ENCODE peak calls at places on chromosome 22, in nine cellular contexts. One of them, this sample, is unnamed.

GRCh38 chr22:17953147-17953546 is 71.2 kb downstream of the MICAL3 start:
- DNase-seq in fibroblast of villous mesenchyme: no peak
- DNase-seq in B cell: no peak
- DNase-seq in neural crest cell: no peak
- DNase-seq in heart left ventricle: no peak
- DNase-seq in dorsolateral prefrontal cortex: no peak
- DNase-seq in fibroblast of pulmonary artery: no peak
- DNase-seq in tibial artery: no peak
- DNase-seq in psoas muscle: no peak
- DNase-seq in this sample: no peak

GRCh38 chr22:27534720-27535125 is 266.8 kb downstream of the MN1 start:
- DNase-seq in tibial artery: no peak
- DNase-seq in neural crest cell: no peak
- DNase-seq in heart left ventricle: no peak
- DNase-seq in dorsolateral prefrontal cortex: no peak
- DNase-seq in fibroblast of villous mesenchyme: peak
- DNase-seq in psoas muscle: no peak
- DNase-seq in B cell: no peak
- DNase-seq in fibroblast of pulmonary artery: peak
- DNase-seq in this sample: no peak

GRCh38 chr22:19603767-19604166 is 79.6 kb upstream of the CLDN5 start:
- DNase-seq in dorsolateral prefrontal cortex: no peak
- DNase-seq in fibroblast of pulmonary artery: no peak
- DNase-seq in heart left ventricle: no peak
- DNase-seq in B cell: no peak
- DNase-seq in tibial artery: no peak
- DNase-seq in fibroblast of villous mesenchyme: no peak
- DNase-seq in neural crest cell: no peak
- DNase-seq in psoas muscle: no peak
- DNase-seq in this sample: no peak

GRCh38 chr22:30309981-30310672 is 16.6 kb downstream of the TBC1D10A start:
- DNase-seq in fibroblast of pulmonary artery: no peak
- DNase-seq in fibroblast of villous mesenchyme: peak
- DNase-seq in psoas muscle: no peak
- DNase-seq in heart left ventricle: peak
- DNase-seq in dorsolateral prefrontal cortex: no peak
- DNase-seq in B cell: no peak
- DNase-seq in tibial artery: peak
- DNase-seq in neural crest cell: no peak
- DNase-seq in this sample: peak

GRCh38 chr22:17672417-17672991 is 33.9 kb downstream of the BCL2L13 start:
- DNase-seq in fibroblast of pulmonary artery: no peak
- DNase-seq in B cell: no peak
- DNase-seq in dorsolateral prefrontal cortex: no peak
- DNase-seq in tibial artery: no peak
- DNase-seq in neural crest cell: no peak
- DNase-seq in fibroblast of villous mesenchyme: peak
- DNase-seq in heart left ventricle: no peak
- DNase-seq in psoas muscle: no peak
- DNase-seq in this sample: no peak

GRCh38 chr22:43157874-43158546 is 6.7 kb downstream of the TSPO start:
- DNase-seq in fibroblast of pulmonary artery: no peak
- DNase-seq in tibial artery: no peak
- DNase-seq in heart left ventricle: no peak
- DNase-seq in dorsolateral prefrontal cortex: no peak
- DNase-seq in psoas muscle: no peak
- DNase-seq in neural crest cell: no peak
- DNase-seq in B cell: no peak
- DNase-seq in fibroblast of villous mesenchyme: no peak
- DNase-seq in this sample: no peak

GRCh38 chr22:22410121-22410520 is 98.4 kb downstream of the ZNF280B start:
- DNase-seq in neural crest cell: no peak
- DNase-seq in fibroblast of pulmonary artery: no peak
- DNase-seq in fibroblast of villous mesenchyme: no peak
- DNase-seq in psoas muscle: peak
- DNase-seq in dorsolateral prefrontal cortex: no peak
- DNase-seq in heart left ventricle: peak
- DNase-seq in B cell: peak
- DNase-seq in tibial artery: no peak
- DNase-seq in this sample: no peak

GRCh38 chr22:33844273-33844672 is 76.0 kb downstream of the LARGE1 start:
- DNase-seq in fibroblast of pulmonary artery: no peak
- DNase-seq in psoas muscle: no peak
- DNase-seq in B cell: no peak
- DNase-seq in tibial artery: no peak
- DNase-seq in neural crest cell: no peak
- DNase-seq in dorsolateral prefrontal cortex: no peak
- DNase-seq in fibroblast of villous mesenchyme: no peak
- DNase-seq in heart left ventricle: no peak
- DNase-seq in this sample: no peak

GRCh38 chr22:19879651-19879995 is 24.9 kb upstream of the GNB1L start:
- DNase-seq in heart left ventricle: peak
- DNase-seq in psoas muscle: peak
- DNase-seq in tibial artery: peak
- DNase-seq in fibroblast of pulmonary artery: no peak
- DNase-seq in neural crest cell: no peak
- DNase-seq in fibroblast of villous mesenchyme: no peak
- DNase-seq in dorsolateral prefrontal cortex: no peak
- DNase-seq in B cell: peak
- DNase-seq in this sample: no peak

GRCh38 chr22:32672542-32672941 is 129.0 kb upstream of the TIMP3 start:
- DNase-seq in psoas muscle: no peak
- DNase-seq in neural crest cell: no peak
- DNase-seq in tibial artery: no peak
- DNase-seq in heart left ventricle: no peak
- DNase-seq in dorsolateral prefrontal cortex: no peak
- DNase-seq in fibroblast of pulmonary artery: no peak
- DNase-seq in fibroblast of villous mesenchyme: no peak
- DNase-seq in B cell: no peak
- DNase-seq in this sample: no peak

GRCh38 chr22:48407256-48407955 is 1420.3 kb downstream of the BRD1 start:
- DNase-seq in psoas muscle: no peak
- DNase-seq in heart left ventricle: no peak
- DNase-seq in dorsolateral prefrontal cortex: no peak
- DNase-seq in tibial artery: no peak
- DNase-seq in fibroblast of villous mesenchyme: no peak
- DNase-seq in B cell: no peak
- DNase-seq in neural crest cell: no peak
- DNase-seq in fibroblast of pulmonary artery: no peak
- DNase-seq in this sample: no peak

GRCh38 chr22:49097966-49098365 is 729.7 kb downstream of the BRD1 start:
- DNase-seq in fibroblast of pulmonary artery: no peak
- DNase-seq in psoas muscle: no peak
- DNase-seq in dorsolateral prefrontal cortex: no peak
- DNase-seq in heart left ventricle: no peak
- DNase-seq in tibial artery: no peak
- DNase-seq in neural crest cell: no peak
- DNase-seq in B cell: no peak
- DNase-seq in fibroblast of villous mesenchyme: no peak
- DNase-seq in this sample: no peak

GRCh38 chr22:43401661-43402060 is 10.2 kb upstream of the MPPED1 start:
- DNase-seq in fibroblast of pulmonary artery: no peak
- DNase-seq in neural crest cell: no peak
- DNase-seq in psoas muscle: no peak
- DNase-seq in fibroblast of villous mesenchyme: no peak
- DNase-seq in heart left ventricle: no peak
- DNase-seq in B cell: no peak
- DNase-seq in dorsolateral prefrontal cortex: no peak
- DNase-seq in tibial artery: no peak
- DNase-seq in this sample: no peak

GRCh38 chr22:31229402-31230140 is 17.5 kb downstream of the LIMK2 start:
- DNase-seq in fibroblast of villous mesenchyme: peak
- DNase-seq in neural crest cell: no peak
- DNase-seq in tibial artery: peak
- DNase-seq in heart left ventricle: peak
- DNase-seq in B cell: no peak
- DNase-seq in dorsolateral prefrontal cortex: no peak
- DNase-seq in psoas muscle: no peak
- DNase-seq in fibroblast of pulmonary artery: peak
- DNase-seq in this sample: no peak

GRCh38 chr22:41177626-41178424 is 27.3 kb upstream of the L3MBTL2 start:
- DNase-seq in heart left ventricle: no peak
- DNase-seq in fibroblast of villous mesenchyme: no peak
- DNase-seq in neural crest cell: no peak
- DNase-seq in psoas muscle: peak
- DNase-seq in B cell: no peak
- DNase-seq in fibroblast of pulmonary artery: no peak
- DNase-seq in tibial artery: no peak
- DNase-seq in dorsolateral prefrontal cortex: no peak
- DNase-seq in this sample: no peak

GRCh38 chr22:31106651-31107205 is 640 bp downstream of the SELENOM start:
- DNase-seq in dorsolateral prefrontal cortex: no peak
- DNase-seq in heart left ventricle: peak
- DNase-seq in psoas muscle: no peak
- DNase-seq in fibroblast of villous mesenchyme: peak
- DNase-seq in neural crest cell: no peak
- DNase-seq in fibroblast of pulmonary artery: peak
- DNase-seq in tibial artery: peak
- DNase-seq in B cell: no peak
- DNase-seq in this sample: no peak

GRCh38 chr22:21624120-21624879 is 5.5 kb downstream of the YDJC start:
- DNase-seq in tibial artery: no peak
- DNase-seq in dorsolateral prefrontal cortex: no peak
- DNase-seq in fibroblast of pulmonary artery: peak
- DNase-seq in psoas muscle: peak
- DNase-seq in fibroblast of villous mesenchyme: no peak
- DNase-seq in heart left ventricle: peak
- DNase-seq in B cell: no peak
- DNase-seq in neural crest cell: peak
- DNase-seq in this sample: no peak

GRCh38 chr22:46061431-46062231 is 84.7 kb upstream of the WNT7B start:
- DNase-seq in fibroblast of pulmonary artery: no peak
- DNase-seq in psoas muscle: peak
- DNase-seq in dorsolateral prefrontal cortex: peak
- DNase-seq in tibial artery: peak
- DNase-seq in neural crest cell: no peak
- DNase-seq in heart left ventricle: peak
- DNase-seq in fibroblast of villous mesenchyme: no peak
- DNase-seq in B cell: no peak
- DNase-seq in this sample: no peak
- TF ChIP-seq CTCF in fibroblast of pulmonary artery: no peak
- TF ChIP-seq CTCF in psoas muscle: no peak
- TF ChIP-seq CTCF in dorsolateral prefrontal cortex: no peak
- TF ChIP-seq CTCF in tibial artery: no peak
- TF ChIP-seq CTCF in neural crest cell: no peak
- TF ChIP-seq CTCF in heart left ventricle: no peak
- TF ChIP-seq CTCF in fibroblast of villous mesenchyme: no peak
- TF ChIP-seq CTCF in B cell: no peak
- TF ChIP-seq CTCF in this sample: no peak

DNA sequence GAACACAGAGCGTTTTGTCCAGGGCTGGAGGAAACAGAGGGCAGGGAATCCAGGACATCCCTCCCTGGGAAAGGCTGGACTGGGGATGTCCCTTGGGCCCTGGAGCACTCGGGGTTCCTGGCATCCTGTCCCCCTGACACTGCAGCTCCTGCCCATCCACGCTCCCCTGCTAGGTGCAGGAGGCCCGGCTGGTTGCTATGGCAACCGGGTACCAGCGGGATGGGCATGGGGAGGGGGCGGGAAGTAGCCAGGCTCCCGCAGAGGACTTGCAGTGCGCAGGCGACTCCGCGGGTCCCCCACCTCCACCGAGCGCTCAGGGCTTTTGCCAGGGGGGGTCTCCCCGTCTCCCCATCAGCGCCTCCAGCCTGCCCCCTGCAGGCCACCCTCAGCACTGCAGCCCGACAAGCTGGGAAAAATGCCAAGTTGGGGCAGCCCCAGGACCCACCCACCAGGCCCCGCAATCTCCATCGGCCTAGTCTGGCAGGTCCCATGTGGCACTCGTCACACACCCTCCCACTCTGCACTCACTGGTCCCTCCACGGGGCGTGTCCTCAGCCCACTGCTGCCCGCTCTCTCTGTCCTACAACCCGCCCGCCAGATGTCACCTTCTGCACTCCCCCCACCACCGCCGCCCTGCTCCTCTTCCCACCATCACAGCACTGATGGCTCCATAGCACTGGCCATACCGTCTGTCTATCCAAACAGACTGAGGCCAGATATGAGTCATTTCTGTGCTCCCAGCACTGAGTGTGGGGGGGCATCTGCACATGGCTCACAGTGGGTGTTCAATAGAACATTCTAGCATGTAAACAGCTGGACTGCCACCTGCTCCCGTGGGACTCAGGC is 31.5 kb downstream of the KIAA0930 start:
- DNase-seq in heart left ventricle: no peak
- DNase-seq in neural crest cell: peak
- DNase-seq in fibroblast of pulmonary artery: peak
- DNase-seq in B cell: no peak
- DNase-seq in dorsolateral prefrontal cortex: peak
- DNase-seq in fibroblast of villous mesenchyme: peak
- DNase-seq in psoas muscle: peak
- DNase-seq in tibial artery: peak
- DNase-seq in this sample: no peak
- TF ChIP-seq CTCF in heart left ventricle: peak
- TF ChIP-seq CTCF in neural crest cell: peak
- TF ChIP-seq CTCF in fibroblast of pulmonary artery: peak
- TF ChIP-seq CTCF in B cell: peak
- TF ChIP-seq CTCF in dorsolateral prefrontal cortex: peak
- TF ChIP-seq CTCF in fibroblast of villous mesenchyme: peak
- TF ChIP-seq CTCF in psoas muscle: peak
- TF ChIP-seq CTCF in tibial artery: peak
- TF ChIP-seq CTCF in this sample: peak

DNA sequence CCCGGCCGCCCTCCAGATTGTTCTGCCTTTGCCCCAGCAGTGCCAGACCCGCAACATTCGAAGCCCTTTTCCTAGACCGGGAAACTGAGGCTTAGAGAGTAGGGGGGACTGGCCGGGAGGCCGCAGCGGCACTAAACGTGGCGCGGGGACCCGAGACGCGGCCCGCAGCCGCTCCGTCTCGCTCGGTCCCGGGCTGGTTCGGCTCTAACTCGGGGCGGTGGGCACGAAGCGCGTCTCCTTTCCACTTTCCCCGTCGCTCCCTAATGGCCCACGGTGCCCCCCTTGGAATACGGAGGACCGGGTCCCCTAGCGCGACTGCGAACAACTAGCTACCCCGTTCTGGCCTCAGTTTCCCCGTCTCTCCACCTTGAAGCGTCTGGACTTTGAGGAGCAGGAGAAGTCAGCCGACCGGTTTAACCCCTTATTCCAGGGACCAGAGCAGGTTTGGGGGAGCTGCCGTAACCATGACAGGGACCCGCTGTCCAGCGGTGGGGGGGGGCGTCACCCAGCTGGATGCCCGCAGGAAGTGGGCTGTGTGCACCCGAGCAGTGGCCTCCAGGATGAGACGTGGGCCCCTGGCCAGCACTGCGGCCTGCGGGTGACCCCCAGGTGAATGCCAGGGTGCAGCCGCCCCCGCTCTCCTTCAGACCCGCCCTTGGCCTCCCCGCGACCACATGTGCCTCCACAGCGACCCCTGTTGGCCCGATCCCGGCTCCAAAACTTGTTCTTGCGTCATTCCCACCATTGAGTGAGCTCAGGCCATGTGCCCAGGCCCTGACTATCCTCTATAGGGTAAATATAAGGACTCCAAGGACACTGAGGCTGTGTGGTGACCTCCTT is 1.1 kb downstream of the CDC42EP1 start:
- DNase-seq in neural crest cell: peak
- DNase-seq in dorsolateral prefrontal cortex: peak
- DNase-seq in fibroblast of pulmonary artery: peak
- DNase-seq in fibroblast of villous mesenchyme: peak
- DNase-seq in tibial artery: peak
- DNase-seq in psoas muscle: peak
- DNase-seq in B cell: peak
- DNase-seq in heart left ventricle: peak
- DNase-seq in this sample: peak
- TF ChIP-seq CTCF in neural crest cell: peak
- TF ChIP-seq CTCF in dorsolateral prefrontal cortex: peak
- TF ChIP-seq CTCF in fibroblast of pulmonary artery: peak
- TF ChIP-seq CTCF in fibroblast of villous mesenchyme: peak
- TF ChIP-seq CTCF in tibial artery: peak
- TF ChIP-seq CTCF in psoas muscle: peak
- TF ChIP-seq CTCF in B cell: peak
- TF ChIP-seq CTCF in heart left ventricle: peak
- TF ChIP-seq CTCF in this sample: peak

GRCh38 chr22:35417606-35418005 is 17.7 kb downstream of the MCM5 start:
- DNase-seq in tibial artery: no peak
- DNase-seq in dorsolateral prefrontal cortex: no peak
- DNase-seq in psoas muscle: no peak
- DNase-seq in fibroblast of pulmonary artery: no peak
- DNase-seq in fibroblast of villous mesenchyme: no peak
- DNase-seq in neural crest cell: no peak
- DNase-seq in heart left ventricle: no peak
- DNase-seq in B cell: no peak
- DNase-seq in this sample: no peak
- TF ChIP-seq CTCF in tibial artery: no peak
- TF ChIP-seq CTCF in dorsolateral prefrontal cortex: no peak
- TF ChIP-seq CTCF in psoas muscle: no peak
- TF ChIP-seq CTCF in fibroblast of pulmonary artery: no peak
- TF ChIP-seq CTCF in fibroblast of villous mesenchyme: no peak
- TF ChIP-seq CTCF in neural crest cell: no peak
- TF ChIP-seq CTCF in heart left ventricle: no peak
- TF ChIP-seq CTCF in B cell: no peak
- TF ChIP-seq CTCF in this sample: no peak

This sample was measured in GM10248.